ENCODE peak calls at places on chromosomes 1 and 21, in four cellular contexts. E, X, I and Q are unnamed samples. For H3K9me3, the result is how much of the 10 kb centered on the place peaks cover.

GRCh38 chr1:226814751-226815496 is 55.5 kb upstream of the PSEN2 start:
- DNase-seq in E (no peak), X (peak), I (peak), Q (peak)

GRCh38 chr1:59570524-59570923 is 244.2 kb upstream of the HOOK1 start:
- DNase-seq in E (no peak), X (no peak), I (peak), Q (no peak)

GRCh38 chr1:96513136-96513535 is 208.4 kb upstream of the PTBP2 start:
- DNase-seq in E (no peak), X (no peak), I (no peak), Q (no peak)

GRCh38 chr1:50423670-50424000 is 392 bp upstream of the DMRTA2 start:
- DNase-seq in E (no peak), X (peak), I (no peak), Q (peak)

GRCh38 chr1:161307230-161307768 is 2.5 kb downstream of the MPZ start:
- DNase-seq in E (no peak), X (peak), I (peak), Q (no peak)

GRCh38 chr1:38151399-38151798 is 104.8 kb upstream of the POU3F1 start:
- DNase-seq in E (no peak), X (no peak), I (no peak), Q (no peak)

GRCh38 chr1:156236164-156236563 is 5.8 kb upstream of the BGLAP start:
- DNase-seq in E (no peak), X (no peak), I (no peak), Q (no peak)

GRCh38 chr1:16215882-16216753 is 3.7 kb upstream of the ARHGEF19 start:
- DNase-seq in E (peak), X (peak), I (peak), Q (peak)

GRCh38 chr1:45913925-45914501 is 110.6 kb downstream of the MAST2 start:
- DNase-seq in E (no peak), X (no peak), I (peak), Q (no peak)

GRCh38 chr1:171801395-171801990 is 20.0 kb downstream of the METTL13 start:
- DNase-seq in E (no peak), X (peak), I (peak), Q (no peak)

GRCh38 chr1:214957330-214958137 is 125.0 kb upstream of the KCNK2 start:
- DNase-seq in E (no peak), X (peak), I (peak), Q (no peak)

GRCh38 chr1:29415156-29415830 is 179.0 kb downstream of the PTPRU start:
- DNase-seq in E (no peak), X (peak), I (no peak), Q (peak)

GRCh38 chr1:220528679-220529529 is 968 bp downstream of the MARK1 start:
- DNase-seq in E (no peak), X (no peak), I (no peak), Q (no peak)

GRCh38 chr1:232248276-232248803 is 381.6 kb downstream of the SIPA1L2 start:
- DNase-seq in E (no peak), X (no peak), I (no peak), Q (no peak)

GRCh38 chr1:17618558-17619247 is 79.2 kb downstream of the ARHGEF10L start:
- DNase-seq in E (no peak), X (no peak), I (no peak), Q (no peak)

GRCh38 chr1:246815693-246816270 is 91.6 kb downstream of the SCCPDH start:
- DNase-seq in E (no peak), X (no peak), I (no peak), Q (no peak)

GRCh38 chr1:247639381-247639981 is 34.1 kb downstream of the OR2G3 start:
- DNase-seq in E (peak), X (no peak), I (peak), Q (no peak)

GRCh38 chr1:109537450-109538178 is 2.1 kb upstream of the GPR61 start:
- DNase-seq in E (no peak), X (no peak), I (no peak), Q (no peak)

GRCh38 chr1:95384570-95384969 is 150.6 kb downstream of the RWDD3 start:
- DNase-seq in E (no peak), X (peak), I (peak), Q (peak)

GRCh38 chr1:147110872-147111271 is 61.4 kb downstream of the PRKAB2 start:
- DNase-seq in E (no peak), X (no peak), I (no peak), Q (peak)

GRCh38 chr21:38760762-38761155 is 45.0 kb upstream of the ETS2 start:
- DNase-seq in E (no peak), X (no peak), I (no peak), Q (no peak)

GRCh38 chr1:212452323-212453155 is 19.8 kb downstream of the NENF start:
- DNase-seq in E (peak), X (no peak), I (peak), Q (no peak)

GRCh38 chr1:45679123-45679522 is 7.2 kb downstream of the GPBP1L1 start:
- DNase-seq in E (no peak), X (no peak), I (peak), Q (no peak)

GRCh38 chr1:33322109-33322508 is 1.2 kb upstream of the A3GALT2 start:
- DNase-seq in E (no peak), X (no peak), I (no peak), Q (no peak)

GRCh38 chr1:9909222-9910046 is 635 bp downstream of the CTNNBIP1 start:
- DNase-seq in E (peak), X (no peak), I (no peak), Q (peak)

GRCh38 chr1:4121834-4122512 is 221.9 kb upstream of the C1orf174 start:
- DNase-seq in E (no peak), X (no peak), I (no peak), Q (no peak)

GRCh38 chr1:171788696-171789095 is 7.2 kb downstream of the METTL13 start:
- DNase-seq in E (no peak), X (no peak), I (peak), Q (no peak)

GRCh38 chr1:207486210-207486609 is 9.7 kb upstream of the CR1 start:
- DNase-seq in E (no peak), X (no peak), I (no peak), Q (no peak)

GRCh38 chr1:98420376-98421097 is 241.0 kb upstream of the SNX7 start:
- DNase-seq in E (no peak), X (no peak), I (peak), Q (no peak)

GRCh38 chr1:169048043-169048442 is 58.4 kb upstream of the ATP1B1 start:
- DNase-seq in E (no peak), X (no peak), I (no peak), Q (no peak)

GRCh38 chr1:21251773-21252471 is 38.3 kb downstream of the ECE1 start:
- DNase-seq in E (no peak), X (peak), I (peak), Q (peak)

GRCh38 chr1:149846042-149846441 is 53.3 kb upstream of the BOLA1 start:
- DNase-seq in E (no peak), X (no peak), I (no peak), Q (no peak)

GRCh38 chr1:167752219-167752985 is 30.6 kb downstream of the MPZL1 start:
- DNase-seq in E (no peak), X (no peak), I (peak), Q (no peak)

GRCh38 chr1:243549108-243549507 is 293.3 kb downstream of the SDCCAG8 start:
- DNase-seq in E (no peak), X (no peak), I (peak), Q (no peak)

GRCh38 chr1:92291372-92291999 is 7.3 kb downstream of the GLMN start:
- DNase-seq in E (no peak), X (peak), I (peak), Q (no peak)

GRCh38 chr21:33096426-33096825 is 26.5 kb downstream of the OLIG1 start:
- DNase-seq in E (no peak), X (no peak), I (no peak), Q (no peak)

GRCh38 chr1:22387888-22388564 is 63.6 kb upstream of the ZBTB40 start:
- DNase-seq in E (no peak), X (no peak), I (no peak), Q (no peak)

GRCh38 chr21:41926068-41926806 is 27.6 kb downstream of the C2CD2 start:
- DNase-seq in E (no peak), X (no peak), I (peak), Q (peak)

GRCh38 chr1:145751491-145752021 is 32.3 kb downstream of the CD160 start:
- DNase-seq in E (no peak), X (no peak), I (peak), Q (no peak)

GRCh38 chr1:89832481-89833127 is 11.8 kb downstream of the LRRC8D start:
- DNase-seq in E (no peak), X (no peak), I (no peak), Q (no peak)

DNA sequence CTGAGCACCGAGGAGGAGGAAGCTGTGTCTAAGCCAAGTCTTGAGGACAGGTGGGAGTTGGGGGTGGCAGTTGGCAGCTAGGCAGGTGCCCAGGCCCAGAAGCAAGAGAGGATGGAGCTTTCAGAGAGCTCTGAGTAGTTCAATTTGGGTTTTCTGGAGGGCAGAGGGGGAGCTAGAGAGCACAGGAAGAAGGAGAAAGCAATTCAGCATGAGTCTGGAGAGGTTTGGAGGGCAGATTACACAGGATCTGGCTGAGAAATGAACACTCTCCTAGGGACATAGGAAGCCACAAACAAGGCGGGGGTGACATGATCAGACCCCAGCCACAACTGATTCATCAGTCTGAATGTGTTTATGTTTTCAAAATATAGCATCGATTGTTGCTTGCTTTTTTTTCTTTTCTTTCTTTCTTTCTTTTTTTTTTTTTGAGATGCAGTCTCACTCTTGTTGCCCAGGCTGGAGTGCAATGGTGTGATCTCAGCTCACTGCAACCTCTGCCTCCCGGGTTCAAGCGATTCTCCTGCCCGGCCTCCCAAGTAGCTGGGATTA is 23.8 kb downstream of the PTPRF start:
- DNase-seq in E (no peak), X (peak), I (peak), Q (peak)
- TF ChIP-seq CTCF in E (no peak), X (peak), I (peak), Q (peak)

DNA sequence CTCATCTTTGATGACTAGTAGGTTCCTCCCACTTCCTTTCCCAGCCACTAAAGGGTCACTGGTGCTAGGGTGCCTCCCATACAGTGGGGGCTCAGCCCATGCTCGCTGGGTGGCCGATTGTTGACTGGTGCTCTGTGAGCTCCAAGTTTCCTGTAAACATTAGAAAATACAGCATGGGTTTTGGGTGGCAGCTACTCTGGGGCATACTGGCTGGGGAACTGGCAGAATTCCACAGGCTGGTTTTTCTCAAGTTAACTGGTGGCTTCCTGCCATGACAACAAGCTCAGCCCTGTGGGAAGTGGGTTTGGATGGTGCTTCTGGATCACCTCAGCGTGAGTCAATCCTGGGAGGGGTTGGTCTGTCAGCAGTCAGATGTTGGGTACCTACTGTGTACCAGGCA is 28.7 kb upstream of the CRNN start:
- DNase-seq in E (no peak), X (no peak), I (no peak), Q (no peak)
- H3K9me3 ChIP-seq in E (under half), X (under half), I (under half), Q (under half)

DNA sequence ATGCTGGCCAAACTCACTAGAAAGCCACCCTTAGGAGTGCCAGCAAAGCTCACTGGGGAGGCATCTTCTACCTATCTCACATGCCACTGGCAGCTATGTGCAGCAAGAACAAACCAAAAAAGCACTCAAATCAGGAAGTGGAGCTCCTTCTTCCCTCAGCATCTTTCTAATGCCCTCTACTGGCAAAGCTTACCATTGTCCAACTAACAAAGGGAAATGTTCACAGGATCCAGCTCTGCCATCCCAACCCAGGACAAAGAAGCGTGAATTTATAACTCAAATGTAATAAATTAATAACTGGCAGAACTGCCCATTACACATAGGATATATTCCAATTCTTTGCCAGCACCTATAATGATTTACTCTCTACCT is 38.9 kb downstream of the LEPR start:
- DNase-seq in E (no peak), X (peak), I (peak), Q (peak)
- TF ChIP-seq CTCF in E (no peak), X (peak), I (peak), Q (peak)

GRCh38 chr1:13623021-13623637 is 39.5 kb downstream of the PDPN start:
- DNase-seq in E (no peak), X (no peak), I (no peak), Q (no peak)
- H3K9me3 ChIP-seq in E (under half), X (under half), I (under half), Q (under half)

DNA sequence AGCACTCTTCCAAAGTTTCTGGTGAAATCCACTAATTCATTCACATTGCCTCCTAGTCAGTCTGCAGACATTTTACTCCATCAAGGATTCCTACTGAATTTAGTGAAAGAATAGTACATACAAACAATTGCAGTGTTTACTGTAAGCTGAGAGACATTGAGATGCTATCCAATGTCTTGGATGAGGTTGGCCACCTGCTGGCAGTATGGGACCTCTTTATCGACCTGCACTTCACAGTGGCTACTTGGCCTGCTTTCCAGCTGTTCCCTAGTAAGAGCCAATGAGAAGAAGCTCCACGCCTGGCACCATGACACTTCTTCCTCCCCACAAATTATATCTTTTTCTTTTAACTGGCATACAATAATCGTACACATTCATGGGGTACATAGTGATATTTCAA is 51.5 kb upstream of the LRIF1 start:
- DNase-seq in E (no peak), X (no peak), I (no peak), Q (no peak)
- TF ChIP-seq CTCF in E (no peak), X (no peak), I (no peak), Q (peak)